ENCODE peak calls at places on chromosome 20, in six cellular contexts. U is psoas muscle, C is fibroblast of pulmonary artery, B is colonic mucosa, R is foreskin fibroblast, P is left lung. Z is an unnamed sample.

GRCh38 chr20:25487975-25488374 is 80.5 kb downstream of the GINS1 start:
- DNase-seq in P (peak), B (no peak), R (no peak), C (no peak), U (no peak), Z (no peak)

GRCh38 chr20:25090492-25091429 is 8.8 kb upstream of the VSX1 start:
- DNase-seq in R (no peak), U (peak), B (peak), P (no peak), C (no peak), Z (peak)

GRCh38 chr20:3134151-3134550 is 25.5 kb downstream of the FASTKD5 start:
- DNase-seq in P (no peak), R (no peak), C (no peak), U (no peak), B (no peak), Z (no peak)

GRCh38 chr20:50312002-50312681 is 121.5 kb downstream of the CEBPB start:
- DNase-seq in P (no peak), U (no peak), C (no peak), R (no peak), B (no peak), Z (no peak)

GRCh38 chr20:792248-792647 is 23.9 kb upstream of the SLC52A3 start:
- DNase-seq in C (no peak), P (no peak), R (no peak), U (no peak), B (no peak), Z (no peak)

GRCh38 chr20:52746768-52747167 is 225.4 kb upstream of the TSHZ2 start:
- DNase-seq in C (no peak), U (no peak), P (no peak), R (no peak), B (no peak), Z (no peak)

GRCh38 chr20:13336308-13337089 is 115.4 kb downstream of the ISM1 start:
- DNase-seq in R (peak), P (no peak), U (no peak), B (no peak), C (no peak), Z (no peak)

GRCh38 chr20:12575352-12576095 is 433.2 kb upstream of the SPTLC3 start:
- DNase-seq in B (peak), C (no peak), R (no peak), P (no peak), U (peak), Z (no peak)

GRCh38 chr20:3553663-3554062 is 82.8 kb downstream of the ATRN start:
- DNase-seq in U (no peak), R (no peak), P (no peak), C (no peak), B (no peak), Z (no peak)

GRCh38 chr20:19867940-19868371 is 109.9 kb downstream of the RIN2 start:
- DNase-seq in B (no peak), P (peak), C (no peak), R (no peak), U (peak), Z (peak)

GRCh38 chr20:51175724-51176123 is 152.8 kb upstream of the KCNG1 start:
- DNase-seq in R (no peak), B (no peak), P (no peak), C (no peak), U (no peak), Z (no peak)

GRCh38 chr20:5195655-5196054 is 68.8 kb downstream of the CDS2 start:
- DNase-seq in R (peak), B (no peak), P (no peak), C (no peak), U (no peak), Z (no peak)

GRCh38 chr20:15227102-15227501 is 889.7 kb upstream of the FLRT3 start:
- DNase-seq in B (no peak), R (no peak), U (no peak), C (no peak), P (no peak), Z (no peak)

GRCh38 chr20:35699914-35700624 is 864 bp downstream of the ROMO1 start:
- DNase-seq in C (no peak), U (no peak), P (no peak), B (no peak), R (no peak), Z (no peak)

GRCh38 chr20:36102809-36103596 is 51.5 kb upstream of the EPB41L1 start:
- DNase-seq in B (peak), C (no peak), U (no peak), R (no peak), P (no peak), Z (no peak)

GRCh38 chr20:51447097-51447764 is 95.3 kb downstream of the NFATC2 start:
- DNase-seq in R (peak), P (no peak), U (peak), C (peak), B (peak), Z (no peak)

GRCh38 chr20:34389206-34389953 is 26.3 kb downstream of the ITCH start:
- DNase-seq in U (no peak), P (no peak), B (no peak), C (no peak), R (peak), Z (no peak)

GRCh38 chr20:59147197-59147596 is 16.4 kb upstream of the ZNF831 start:
- DNase-seq in P (no peak), C (no peak), B (no peak), U (no peak), R (no peak), Z (no peak)

GRCh38 chr20:688809-689208 is 13.2 kb upstream of the SCRT2 start:
- DNase-seq in B (no peak), C (no peak), P (no peak), U (no peak), R (no peak), Z (no peak)

GRCh38 chr20:58131581-58132142 is 96.8 kb downstream of the ANKRD60 start:
- DNase-seq in U (no peak), B (no peak), R (peak), P (no peak), C (peak), Z (no peak)

GRCh38 chr20:40390654-40391053 is 298.4 kb downstream of the MAFB start:
- DNase-seq in C (no peak), B (no peak), R (no peak), U (no peak), P (no peak), Z (no peak)

GRCh38 chr20:20412750-20413149 is 44.8 kb downstream of the INSM1 start:
- DNase-seq in B (no peak), P (no peak), U (no peak), C (no peak), R (no peak), Z (no peak)

GRCh38 chr20:61516398-61517208 is 264.5 kb downstream of the CDH4 start:
- DNase-seq in U (no peak), R (peak), B (no peak), C (no peak), P (no peak), Z (no peak)

GRCh38 chr20:54115172-54115854 is 44.9 kb upstream of the BCAS1 start:
- DNase-seq in R (peak), P (no peak), U (no peak), B (no peak), C (peak), Z (no peak)

GRCh38 chr20:33423141-33423834 is 20.3 kb downstream of the SNTA1 start:
- DNase-seq in P (no peak), B (peak), C (peak), U (peak), R (peak), Z (no peak)

GRCh38 chr20:48405909-48406308 is 421.9 kb downstream of the PREX1 start:
- DNase-seq in U (no peak), P (no peak), B (no peak), R (no peak), C (no peak), Z (no peak)

GRCh38 chr20:48406462-48407235 is 421.1 kb downstream of the PREX1 start:
- DNase-seq in U (no peak), B (no peak), P (no peak), R (no peak), C (no peak), Z (no peak)

GRCh38 chr20:48403362-48403761 is 424.4 kb downstream of the PREX1 start:
- DNase-seq in C (no peak), P (no peak), B (no peak), U (no peak), R (no peak), Z (no peak)

GRCh38 chr20:48407710-48408109 is 420.1 kb downstream of the PREX1 start:
- DNase-seq in B (no peak), P (no peak), R (no peak), C (no peak), U (no peak), Z (no peak)

DNA sequence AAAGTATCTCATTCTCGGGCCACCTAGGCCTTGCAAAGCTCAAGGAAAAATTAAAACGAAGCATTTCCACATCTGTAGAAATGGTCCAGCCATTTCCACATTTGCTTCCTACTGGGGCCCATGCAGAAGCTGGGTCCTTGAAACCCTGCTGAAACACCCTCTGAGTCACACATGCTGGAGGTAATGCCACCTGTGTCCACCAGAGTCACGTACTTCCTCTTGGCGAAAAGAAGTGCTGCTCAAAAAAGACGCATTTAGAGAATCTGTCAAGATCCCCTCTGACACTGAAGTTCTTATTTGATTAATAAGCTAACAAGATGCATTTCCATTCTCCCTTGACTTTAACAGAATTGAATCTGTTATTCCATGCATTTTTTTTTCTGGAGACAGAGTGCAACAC is 423.2 kb downstream of the PREX1 start:
- DNase-seq in B (no peak), U (no peak), C (no peak), R (no peak), P (no peak), Z (no peak)
- TF ChIP-seq CTCF in B (no peak), U (no peak), C (no peak), R (no peak), P (no peak), Z (no peak)

GRCh38 chr20:44392088-44392775 is 36.7 kb downstream of the HNF4A start:
- DNase-seq in R (no peak), B (no peak), C (no peak), P (no peak), U (no peak), Z (no peak)
- TF ChIP-seq CTCF in R (no peak), B (no peak), C (no peak), P (no peak), U (no peak), Z (no peak)

DNA sequence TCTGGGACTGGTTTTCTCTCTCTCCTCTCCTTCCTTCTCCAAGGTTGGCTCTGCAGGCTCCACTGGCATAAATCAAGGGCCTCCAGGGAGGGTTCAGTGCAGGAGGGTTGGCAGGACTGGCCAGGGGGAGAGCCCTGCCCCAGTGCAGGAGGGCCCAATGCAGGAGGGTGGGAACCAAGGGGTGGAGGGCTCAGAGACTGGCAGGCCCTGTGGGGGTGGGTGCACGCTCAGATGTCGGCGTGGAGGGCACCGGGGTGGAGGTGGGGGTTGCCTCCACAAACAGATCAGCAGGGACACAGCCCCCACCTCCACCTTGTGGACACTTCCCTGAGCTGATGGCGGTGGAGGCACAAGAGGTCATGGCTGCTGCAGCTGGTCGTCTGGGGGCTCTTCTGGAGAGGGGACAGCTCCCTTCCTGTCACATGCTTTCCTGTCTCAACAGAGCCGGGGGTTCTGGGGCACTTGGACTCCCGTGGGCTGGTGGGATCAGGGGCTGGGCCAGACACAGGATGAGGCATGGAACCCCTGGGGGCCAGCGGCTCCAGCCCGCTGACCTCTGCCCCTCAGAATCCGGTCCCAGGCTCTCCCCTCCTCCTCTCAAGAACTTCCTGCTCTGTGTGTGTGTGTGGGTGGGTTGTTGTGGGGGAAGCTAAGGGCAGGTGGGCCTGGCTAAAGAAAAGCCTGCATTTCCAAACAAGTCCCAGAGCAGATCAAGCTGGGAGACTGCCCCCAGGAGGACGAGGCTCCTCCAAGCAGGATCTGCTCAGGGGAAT is 2.7 kb upstream of the ABHD16B start:
- DNase-seq in C (peak), U (no peak), P (peak), R (peak), B (peak), Z (no peak)
- TF ChIP-seq CTCF in C (peak), U (peak), P (no peak), R (peak), B (no peak), Z (no peak)

GRCh38 chr20:22402550-22402949 is 181.8 kb downstream of the FOXA2 start:
- DNase-seq in C (no peak), R (no peak), B (no peak), U (no peak), P (no peak), Z (no peak)

GRCh38 chr20:22404609-22405170 is 179.7 kb downstream of the FOXA2 start:
- DNase-seq in P (no peak), C (peak), U (no peak), R (no peak), B (no peak), Z (no peak)

GRCh38 chr20:22403860-22404608 is 180.3 kb downstream of the FOXA2 start:
- DNase-seq in U (no peak), B (peak), P (no peak), R (no peak), C (peak), Z (no peak)

GRCh38 chr20:22400440-22400839 is 183.9 kb downstream of the FOXA2 start:
- DNase-seq in R (no peak), U (no peak), B (no peak), C (no peak), P (no peak), Z (no peak)

DNA sequence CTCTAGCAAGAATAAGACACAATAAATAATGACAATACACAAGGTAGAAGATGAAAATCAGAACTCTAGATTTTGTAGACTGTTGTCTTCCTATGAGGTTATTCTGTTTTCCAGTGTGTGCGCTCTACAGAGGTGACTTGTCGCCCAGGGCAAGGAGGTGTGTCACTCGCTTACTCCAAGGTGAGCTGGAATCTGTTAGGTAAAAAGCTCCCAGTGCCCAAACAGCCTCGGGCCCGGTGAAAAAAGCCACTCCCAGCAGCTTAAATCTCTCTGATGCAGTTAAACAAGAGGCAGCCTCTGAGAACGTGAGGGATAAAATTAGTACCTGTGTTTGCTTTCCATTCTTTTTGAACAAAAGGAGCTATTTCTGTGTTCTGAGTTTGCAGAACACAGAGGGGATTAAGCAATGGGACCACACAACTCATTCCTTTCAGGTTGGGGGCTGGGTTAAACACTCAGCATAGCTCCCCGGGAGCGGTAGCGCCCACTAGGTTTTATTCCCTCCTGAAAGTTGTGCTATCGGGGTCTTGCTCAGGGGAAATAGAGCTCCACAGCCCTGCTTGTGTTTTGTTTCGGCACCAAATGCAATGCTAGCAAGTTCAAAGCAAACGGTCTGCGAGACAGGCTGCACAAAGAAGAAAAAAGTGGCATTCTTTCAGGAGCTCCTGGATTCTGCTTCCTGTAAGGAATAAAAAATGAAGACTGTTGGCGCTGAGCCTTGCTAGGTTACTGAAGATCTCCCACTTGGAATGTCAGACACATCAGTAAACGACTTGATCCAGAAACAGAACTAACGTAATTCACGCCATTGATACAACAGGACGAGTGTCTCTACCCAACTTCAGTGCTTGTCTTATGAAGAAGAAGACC is 181.1 kb downstream of the FOXA2 start:
- DNase-seq in U (no peak), P (no peak), C (peak), R (no peak), B (no peak), Z (no peak)
- TF ChIP-seq CTCF in U (no peak), P (no peak), C (no peak), R (no peak), B (no peak), Z (no peak)